ENCODE peak calls at places on chromosomes 5 and 9, in six cellular contexts. S is HEK293T; W is T-helper 2 cell; O is stimulated activated CD8-positive, alpha-beta memory T cell treated with anti-CD3 and anti-CD28 coated beads, Interleukin-2, amount 100 ng/mL, for 1 hour; K is memory B cell; N is lung microvascular endothelial cell. E is an unnamed sample.

GRCh38 chr5:112238473-112238872 is 180.6 kb downstream of the EPB41L4A start:
- DNase-seq in S (no peak), W (no peak), O (no peak), K (no peak), N (no peak), E (no peak)

GRCh38 chr5:35777358-35778087 is 79.2 kb upstream of the IL7R start:
- DNase-seq in S (peak), W (peak), O (peak), K (peak), N (peak), E (peak)

GRCh38 chr9:13427587-13427986 is 148.1 kb upstream of the MPDZ start:
- DNase-seq in S (no peak), W (no peak), O (no peak), K (no peak), N (peak), E (no peak)

GRCh38 chr5:59768204-59769040 is 125.1 kb downstream of the PDE4D start:
- DNase-seq in S (peak), W (no peak), O (no peak), K (peak), N (peak), E (no peak)

GRCh38 chr9:101477214-101477613 is 41.6 kb upstream of the ALDOB start:
- DNase-seq in S (no peak), W (no peak), O (no peak), K (no peak), N (no peak), E (no peak)

GRCh38 chr9:89635007-89635742 is 30.4 kb downstream of the GADD45G start:
- DNase-seq in S (no peak), W (no peak), O (no peak), K (no peak), N (no peak), E (no peak)

GRCh38 chr9:129176786-129177442 is 1.1 kb downstream of the IER5L start:
- DNase-seq in S (no peak), W (no peak), O (no peak), K (peak), N (peak), E (no peak)

GRCh38 chr5:122457178-122457826 is 145.3 kb downstream of the SNCAIP start:
- DNase-seq in S (no peak), W (no peak), O (no peak), K (no peak), N (no peak), E (no peak)